ENCODE peak calls at places on chromosome 6, in four cellular contexts. One of them, this sample, is unnamed. For H3K36me3, the result is how much of the 10 kb centered on the place peaks cover.

GRCh38 chr6:170188571-170189001 is 102.3 kb downstream of the DLL1 start:
- DNase-seq in lower lobe of right lung: no peak
- DNase-seq in fibroblast of lung: no peak
- DNase-seq in hepatocyte: no peak
- DNase-seq in this sample: no peak

GRCh38 chr6:39933669-39934059 is 598 bp downstream of the MOCS1 start:
- DNase-seq in lower lobe of right lung: no peak
- DNase-seq in hepatocyte: no peak
- DNase-seq in fibroblast of lung: no peak
- DNase-seq in this sample: no peak

GRCh38 chr6:169263836-169264608 is 10.4 kb upstream of the THBS2 start:
- DNase-seq in lower lobe of right lung: no peak
- DNase-seq in fibroblast of lung: peak
- DNase-seq in hepatocyte: peak
- DNase-seq in this sample: no peak

GRCh38 chr6:16450821-16451220 is 212.4 kb downstream of the GMPR start:
- DNase-seq in hepatocyte: no peak
- DNase-seq in lower lobe of right lung: no peak
- DNase-seq in fibroblast of lung: peak
- DNase-seq in this sample: no peak

GRCh38 chr6:57069920-57070331 is 20.1 kb upstream of the ZNF451 start:
- DNase-seq in hepatocyte: no peak
- DNase-seq in fibroblast of lung: peak
- DNase-seq in lower lobe of right lung: no peak
- DNase-seq in this sample: no peak

GRCh38 chr6:111301914-111302313 is 181.1 kb downstream of the REV3L start:
- DNase-seq in fibroblast of lung: no peak
- DNase-seq in lower lobe of right lung: no peak
- DNase-seq in hepatocyte: no peak
- DNase-seq in this sample: no peak

GRCh38 chr6:15970517-15970916 is 158.4 kb upstream of the MYLIP start:
- DNase-seq in lower lobe of right lung: no peak
- DNase-seq in hepatocyte: no peak
- DNase-seq in fibroblast of lung: no peak
- DNase-seq in this sample: no peak

GRCh38 chr6:9732056-9732455 is 682.8 kb downstream of the TFAP2A start:
- DNase-seq in fibroblast of lung: no peak
- DNase-seq in hepatocyte: no peak
- DNase-seq in lower lobe of right lung: no peak
- DNase-seq in this sample: peak

GRCh38 chr6:150361876-150362275 is 6.9 kb upstream of the IYD start:
- DNase-seq in fibroblast of lung: no peak
- DNase-seq in lower lobe of right lung: no peak
- DNase-seq in hepatocyte: no peak
- DNase-seq in this sample: no peak

GRCh38 chr6:74115674-74116073 is 419.7 kb downstream of the CD109 start:
- DNase-seq in fibroblast of lung: no peak
- DNase-seq in hepatocyte: no peak
- DNase-seq in lower lobe of right lung: no peak
- DNase-seq in this sample: peak

GRCh38 chr6:29725981-29726380 is 2.7 kb downstream of the HLA-F start:
- DNase-seq in lower lobe of right lung: no peak
- DNase-seq in hepatocyte: no peak
- DNase-seq in fibroblast of lung: no peak
- DNase-seq in this sample: no peak

GRCh38 chr6:157538163-157538562 is 157.2 kb downstream of the ZDHHC14 start:
- DNase-seq in lower lobe of right lung: no peak
- DNase-seq in hepatocyte: no peak
- DNase-seq in fibroblast of lung: no peak
- DNase-seq in this sample: no peak

GRCh38 chr6:144712541-144712940 is 427.4 kb downstream of the UTRN start:
- DNase-seq in hepatocyte: no peak
- DNase-seq in lower lobe of right lung: no peak
- DNase-seq in fibroblast of lung: peak
- DNase-seq in this sample: no peak

GRCh38 chr6:43871933-43872332 is 101.9 kb downstream of the VEGFA start:
- DNase-seq in fibroblast of lung: no peak
- DNase-seq in hepatocyte: no peak
- DNase-seq in lower lobe of right lung: no peak
- DNase-seq in this sample: no peak

GRCh38 chr6:21887301-21888185 is 294.0 kb downstream of the SOX4 start:
- DNase-seq in fibroblast of lung: peak
- DNase-seq in lower lobe of right lung: no peak
- DNase-seq in hepatocyte: no peak
- DNase-seq in this sample: no peak

GRCh38 chr6:100493206-100493888 is 28.6 kb upstream of the SIM1 start:
- DNase-seq in hepatocyte: peak
- DNase-seq in lower lobe of right lung: no peak
- DNase-seq in fibroblast of lung: no peak
- DNase-seq in this sample: no peak

GRCh38 chr6:91654844-91655192 is 1067.9 kb upstream of the MAP3K7 start:
- DNase-seq in lower lobe of right lung: no peak
- DNase-seq in hepatocyte: no peak
- DNase-seq in fibroblast of lung: no peak
- DNase-seq in this sample: no peak

GRCh38 chr6:37713529-37714119 is 15.9 kb upstream of the MDGA1 start:
- DNase-seq in lower lobe of right lung: no peak
- DNase-seq in fibroblast of lung: peak
- DNase-seq in hepatocyte: no peak
- DNase-seq in this sample: peak

GRCh38 chr6:96015321-96015790 is 418 bp upstream of the FUT9 start:
- DNase-seq in hepatocyte: peak
- DNase-seq in fibroblast of lung: peak
- DNase-seq in lower lobe of right lung: no peak
- DNase-seq in this sample: peak

GRCh38 chr6:38671885-38672467 is 31.0 kb downstream of the GLO1 start:
- DNase-seq in lower lobe of right lung: no peak
- DNase-seq in hepatocyte: peak
- DNase-seq in fibroblast of lung: peak
- DNase-seq in this sample: peak

GRCh38 chr6:117338567-117338966 is 73.2 kb downstream of the VGLL2 start:
- DNase-seq in hepatocyte: no peak
- DNase-seq in fibroblast of lung: no peak
- DNase-seq in lower lobe of right lung: no peak
- DNase-seq in this sample: no peak

GRCh38 chr6:7537560-7538174 is 3.8 kb upstream of the DSP start:
- DNase-seq in fibroblast of lung: no peak
- DNase-seq in lower lobe of right lung: no peak
- DNase-seq in hepatocyte: no peak
- DNase-seq in this sample: no peak

GRCh38 chr6:148967546-148967945 is 220.7 kb downstream of the UST start:
- DNase-seq in hepatocyte: no peak
- DNase-seq in fibroblast of lung: no peak
- DNase-seq in lower lobe of right lung: no peak
- DNase-seq in this sample: no peak

GRCh38 chr6:144893737-144894151 is 608.6 kb downstream of the UTRN start:
- DNase-seq in fibroblast of lung: peak
- DNase-seq in hepatocyte: peak
- DNase-seq in lower lobe of right lung: no peak
- DNase-seq in this sample: no peak

GRCh38 chr6:122753688-122754056 is 25.8 kb upstream of the FABP7 start:
- DNase-seq in hepatocyte: no peak
- DNase-seq in fibroblast of lung: peak
- DNase-seq in lower lobe of right lung: no peak
- DNase-seq in this sample: no peak

GRCh38 chr6:91352285-91352684 is 765.4 kb upstream of the MAP3K7 start:
- DNase-seq in hepatocyte: no peak
- DNase-seq in fibroblast of lung: no peak
- DNase-seq in lower lobe of right lung: no peak
- DNase-seq in this sample: no peak

GRCh38 chr6:35017461-35018183 is 123.5 kb downstream of the TCP11 start:
- DNase-seq in fibroblast of lung: no peak
- DNase-seq in lower lobe of right lung: peak
- DNase-seq in hepatocyte: no peak
- DNase-seq in this sample: no peak

GRCh38 chr6:75334266-75335040 is 49.9 kb upstream of the TMEM30A start:
- DNase-seq in hepatocyte: peak
- DNase-seq in lower lobe of right lung: no peak
- DNase-seq in fibroblast of lung: peak
- DNase-seq in this sample: peak

GRCh38 chr6:31094389-31094881 is 17.9 kb downstream of the C6orf15 start:
- DNase-seq in fibroblast of lung: no peak
- DNase-seq in hepatocyte: no peak
- DNase-seq in lower lobe of right lung: no peak
- DNase-seq in this sample: peak

GRCh38 chr6:18308070-18308735 is 43.9 kb upstream of the DEK start:
- DNase-seq in lower lobe of right lung: no peak
- DNase-seq in hepatocyte: no peak
- DNase-seq in fibroblast of lung: peak
- DNase-seq in this sample: no peak

GRCh38 chr6:20366082-20366834 is 35.4 kb upstream of the E2F3 start:
- DNase-seq in hepatocyte: no peak
- DNase-seq in lower lobe of right lung: no peak
- DNase-seq in fibroblast of lung: no peak
- DNase-seq in this sample: no peak

GRCh38 chr6:40848038-40848437 is 191.0 kb downstream of the UNC5CL start:
- DNase-seq in hepatocyte: peak
- DNase-seq in fibroblast of lung: peak
- DNase-seq in lower lobe of right lung: no peak
- DNase-seq in this sample: no peak

GRCh38 chr6:34350100-34350936 is 42.2 kb downstream of the NUDT3 start:
- DNase-seq in hepatocyte: no peak
- DNase-seq in lower lobe of right lung: no peak
- DNase-seq in fibroblast of lung: no peak
- DNase-seq in this sample: no peak

GRCh38 chr6:10151144-10151915 is 263.5 kb downstream of the TFAP2A start:
- DNase-seq in fibroblast of lung: peak
- DNase-seq in lower lobe of right lung: no peak
- DNase-seq in hepatocyte: no peak
- DNase-seq in this sample: no peak

DNA sequence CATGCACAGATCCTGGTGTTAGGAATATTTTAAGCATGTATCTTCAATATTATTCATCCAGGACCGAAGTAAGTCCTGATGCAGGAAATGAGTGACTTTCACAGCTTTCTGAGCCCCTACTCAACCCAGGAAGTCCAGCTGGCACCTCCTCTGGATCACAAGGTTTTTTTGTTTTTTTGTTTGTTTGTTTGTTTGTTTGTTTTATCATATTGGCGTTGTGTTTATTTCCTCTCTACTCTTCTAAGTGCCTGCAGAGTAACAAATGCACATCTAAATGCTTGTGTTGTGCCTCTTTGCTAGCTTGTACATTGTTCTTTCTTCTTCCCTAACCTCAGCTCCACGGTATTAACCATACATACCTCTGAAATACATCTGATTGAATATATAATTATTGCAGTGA is 594.3 kb upstream of the ADGRB3 start:
- DNase-seq in fibroblast of lung: no peak
- DNase-seq in hepatocyte: no peak
- DNase-seq in lower lobe of right lung: no peak
- DNase-seq in this sample: no peak
- H3K4me3 ChIP-seq in fibroblast of lung: no peak
- H3K4me3 ChIP-seq in hepatocyte: no peak
- H3K4me3 ChIP-seq in lower lobe of right lung: no peak
- H3K4me3 ChIP-seq in this sample: no peak

GRCh38 chr6:161091972-161092701 is 100.6 kb downstream of the MAP3K4 start:
- DNase-seq in fibroblast of lung: peak
- DNase-seq in lower lobe of right lung: no peak
- DNase-seq in hepatocyte: no peak
- DNase-seq in this sample: no peak
- H3K36me3 ChIP-seq in fibroblast of lung: under half
- H3K36me3 ChIP-seq in lower lobe of right lung: half or more
- H3K36me3 ChIP-seq in hepatocyte: under half
- H3K36me3 ChIP-seq in this sample: under half

DNA sequence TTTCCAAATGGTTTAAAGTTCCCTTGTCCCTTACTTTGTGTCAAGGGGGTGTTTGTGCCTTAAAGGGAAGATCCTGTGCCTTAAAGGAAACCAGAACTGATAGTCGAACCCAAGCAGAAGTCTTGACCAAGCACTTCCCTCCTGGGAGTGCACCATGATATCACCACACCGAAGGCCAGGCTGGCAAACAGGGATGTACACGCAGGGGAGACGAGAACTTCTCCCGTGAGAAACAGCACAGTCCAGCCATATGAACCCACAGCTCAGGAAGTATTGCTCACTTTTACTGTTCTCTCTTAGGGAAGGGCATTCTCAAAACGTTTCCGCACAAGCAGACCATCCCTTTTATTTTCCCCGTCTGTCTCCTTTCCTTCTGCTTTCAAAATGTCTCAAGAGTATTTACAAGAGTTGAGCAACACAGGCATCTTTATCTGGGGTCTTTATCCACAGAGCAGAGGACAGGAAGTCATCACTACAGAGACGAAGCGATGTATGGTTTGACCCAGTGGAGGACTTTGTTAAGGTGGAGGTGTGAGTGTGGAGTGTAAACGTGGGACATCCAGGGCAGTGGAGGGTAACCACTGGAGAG is 12.8 kb upstream of the SERPINB1 start:
- DNase-seq in lower lobe of right lung: no peak
- DNase-seq in hepatocyte: no peak
- DNase-seq in fibroblast of lung: no peak
- DNase-seq in this sample: no peak
- TF ChIP-seq CTCF in lower lobe of right lung: peak
- TF ChIP-seq CTCF in hepatocyte: no peak
- TF ChIP-seq CTCF in fibroblast of lung: no peak
- TF ChIP-seq CTCF in this sample: no peak

GRCh38 chr6:6409397-6410030 is 89.1 kb upstream of the F13A1 start:
- DNase-seq in hepatocyte: no peak
- DNase-seq in lower lobe of right lung: no peak
- DNase-seq in fibroblast of lung: no peak
- DNase-seq in this sample: no peak

GRCh38 chr6:6405031-6405430 is 84.6 kb upstream of the F13A1 start:
- DNase-seq in lower lobe of right lung: no peak
- DNase-seq in fibroblast of lung: no peak
- DNase-seq in hepatocyte: peak
- DNase-seq in this sample: no peak

GRCh38 chr6:6411115-6411514 is 90.7 kb upstream of the F13A1 start:
- DNase-seq in hepatocyte: no peak
- DNase-seq in fibroblast of lung: no peak
- DNase-seq in lower lobe of right lung: no peak
- DNase-seq in this sample: no peak

GRCh38 chr6:6405997-6406699 is 85.7 kb upstream of the F13A1 start:
- DNase-seq in lower lobe of right lung: no peak
- DNase-seq in fibroblast of lung: no peak
- DNase-seq in hepatocyte: no peak
- DNase-seq in this sample: no peak

DNA sequence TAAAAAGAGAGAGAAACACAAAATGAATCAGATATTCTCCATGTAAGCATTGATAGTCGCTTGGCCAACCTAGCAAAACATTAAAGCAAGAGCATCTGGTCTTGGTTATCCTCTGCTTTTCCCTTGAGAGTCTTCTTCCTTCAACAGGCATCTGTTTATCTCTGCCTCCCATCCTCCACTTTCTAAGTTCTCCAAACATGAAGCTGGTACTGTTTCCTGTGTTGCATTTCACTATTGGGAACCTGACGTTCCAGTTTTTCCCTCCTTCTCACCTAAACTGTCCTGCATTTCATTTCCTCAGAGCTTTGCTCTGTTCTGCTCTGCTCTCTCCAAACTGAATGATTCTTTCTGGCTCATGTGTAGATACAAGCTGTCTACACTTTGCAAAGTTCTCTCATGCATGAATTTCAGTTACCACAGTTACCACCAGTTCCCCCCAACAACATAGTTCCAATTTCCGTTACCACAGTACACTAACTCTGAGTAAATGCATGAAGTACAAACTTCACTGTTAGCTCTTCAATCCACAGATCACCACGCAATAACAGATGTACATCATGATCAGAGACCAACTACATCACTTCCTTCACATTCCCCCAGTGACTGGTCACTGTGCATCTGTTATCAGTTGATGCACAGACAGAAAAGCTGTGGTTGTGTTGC is 86.7 kb upstream of the F13A1 start:
- DNase-seq in fibroblast of lung: no peak
- DNase-seq in hepatocyte: no peak
- DNase-seq in lower lobe of right lung: no peak
- DNase-seq in this sample: peak
- H3K4me3 ChIP-seq in fibroblast of lung: no peak
- H3K4me3 ChIP-seq in hepatocyte: no peak
- H3K4me3 ChIP-seq in lower lobe of right lung: no peak
- H3K4me3 ChIP-seq in this sample: no peak